ENCODE peak calls at places on chromosomes 16 and 17, in six cellular contexts. Y is myocyte, Q is GM12878, E is NCI-H1105 treated with DMSO at 0.1 percent for 48 hours, T is AG09319, V is GM10248. L is an unnamed sample.

GRCh38 chr16:69115361-69115760 is 9.9 kb downstream of the HAS3 start:
- DNase-seq in Y (no peak), Q (no peak), E (no peak), T (no peak), V (no peak), L (no peak)

GRCh38 chr16:58678269-58678668 is 6.3 kb downstream of the SLC38A7 start:
- DNase-seq in Y (no peak), Q (no peak), E (no peak), T (no peak), V (no peak), L (no peak)

GRCh38 chr16:23509763-23510153 is 536 bp downstream of the GGA2 start:
- DNase-seq in Y (peak), Q (no peak), E (no peak), T (no peak), V (no peak), L (no peak)

GRCh38 chr17:16986391-16986790 is 14.5 kb upstream of the TNFRSF13B start:
- DNase-seq in Y (no peak), Q (no peak), E (no peak), T (no peak), V (no peak), L (no peak)

GRCh38 chr17:79811036-79811887 is 14.4 kb upstream of the CBX8 start:
- DNase-seq in Y (no peak), Q (no peak), E (peak), T (no peak), V (peak), L (no peak)

GRCh38 chr16:25126820-25127232 is 15.3 kb downstream of the LCMT1 start:
- DNase-seq in Y (peak), Q (no peak), E (no peak), T (no peak), V (no peak), L (no peak)

GRCh38 chr16:85777583-85778310 is 21.6 kb downstream of the EMC8 start:
- DNase-seq in Y (peak), Q (no peak), E (no peak), T (no peak), V (no peak), L (no peak)

GRCh38 chr16:30700491-30700890 is 1.5 kb downstream of the SRCAP start:
- DNase-seq in Y (no peak), Q (no peak), E (no peak), T (no peak), V (no peak), L (no peak)

GRCh38 chr17:35170968-35171771 is 23.0 kb downstream of the SLC35G3 start:
- DNase-seq in Y (peak), Q (no peak), E (no peak), T (no peak), V (peak), L (no peak)

GRCh38 chr17:393806-394717 is 41.5 kb upstream of the RPH3AL start:
- DNase-seq in Y (no peak), Q (no peak), E (no peak), T (no peak), V (no peak), L (no peak)

GRCh38 chr16:4433914-4434787 is 8.5 kb downstream of the DNAJA3 start:
- DNase-seq in Y (no peak), Q (no peak), E (no peak), T (no peak), V (no peak), L (no peak)

GRCh38 chr16:66081967-66082366 is 284.5 kb upstream of the CDH5 start:
- DNase-seq in Y (no peak), Q (no peak), E (no peak), T (no peak), V (no peak), L (no peak)